ENCODE peak calls at places on chromosomes 12 and 14, in nine cellular contexts. Z, Q, F, T, S, X, A, N and L are unnamed samples.

GRCh38 chr12:120115692-120116442 is 686 bp downstream of the RAB35 start:
- DNase-seq in Z (peak; percentile 50), Q (peak; percentile 69), F (peak; percentile 61), T (peak; percentile 81), S (no peak), X (no peak), A (no peak), N (no peak), L (no peak)

GRCh38 chr14:34650786-34651584 is 21.0 kb upstream of the SNX6 start:
- DNase-seq in Z (peak; percentile 99), Q (no peak), F (peak; percentile 99), T (peak; percentile 99), S (peak; percentile 99), X (no peak), A (peak; percentile 97), N (no peak), L (no peak)

GRCh38 chr12:53625373-53625945 is 723 bp downstream of the ATF7 start:
- DNase-seq in Z (no peak), Q (no peak), F (no peak), T (no peak), S (no peak), X (no peak), A (no peak), N (no peak), L (no peak)

GRCh38 chr12:104929926-104930325 is 28.2 kb downstream of the SLC41A2 start:
- DNase-seq in Z (no peak), Q (no peak), F (no peak), T (peak; percentile 49), S (no peak), X (no peak), A (no peak), N (no peak), L (no peak)

GRCh38 chr14:105938055-105938863 is 411.9 kb downstream of the TMEM121 start:
- DNase-seq in Z (no peak), Q (no peak), F (no peak), T (no peak), S (no peak), X (no peak), A (no peak), N (no peak), L (no peak)

GRCh38 chr14:76832503-76832988 is 6.3 kb downstream of the LRRC74A start:
- DNase-seq in Z (peak; percentile 45), Q (no peak), F (no peak), T (no peak), S (no peak), X (no peak), A (no peak), N (no peak), L (no peak)

GRCh38 chr12:52259850-52260249 is 14.6 kb upstream of the KRT86 start:
- DNase-seq in Z (no peak), Q (no peak), F (peak; percentile 54), T (no peak), S (no peak), X (no peak), A (no peak), N (no peak), L (no peak)

GRCh38 chr14:96184737-96185136 is 19.9 kb upstream of the BDKRB2 start:
- DNase-seq in Z (no peak), Q (no peak), F (peak; percentile 61), T (peak; percentile 38), S (no peak), X (no peak), A (no peak), N (no peak), L (no peak)

GRCh38 chr12:90129369-90130030 is 420.9 kb upstream of the ATP2B1 start:
- DNase-seq in Z (no peak), Q (no peak), F (no peak), T (no peak), S (no peak), X (no peak), A (no peak), N (no peak), L (no peak)

GRCh38 chr12:114848661-114849060 is 164.7 kb upstream of the TBX3 start:
- DNase-seq in Z (peak; percentile 94), Q (no peak), F (peak; percentile 91), T (peak; percentile 95), S (peak; percentile 81), X (peak; percentile 8), A (peak; percentile 58), N (no peak), L (no peak)

GRCh38 chr12:130993759-130994670 is 40.3 kb downstream of the ADGRD1 start:
- DNase-seq in Z (no peak), Q (no peak), F (no peak), T (no peak), S (no peak), X (no peak), A (no peak), N (no peak), L (no peak)

GRCh38 chr14:60266021-60266937 is 17.3 kb downstream of the PPM1A start:
- DNase-seq in Z (peak; percentile 56), Q (peak; percentile 74), F (peak; percentile 54), T (peak; percentile 46), S (no peak), X (no peak), A (no peak), N (no peak), L (no peak)

GRCh38 chr12:14264316-14264715 is 101.2 kb upstream of the ATF7IP start:
- DNase-seq in Z (no peak), Q (peak; percentile 31), F (peak; percentile 48), T (peak; percentile 36), S (no peak), X (no peak), A (no peak), N (no peak), L (no peak)

GRCh38 chr14:36521598-36522345 is 1.7 kb upstream of the NKX2-1 start:
- DNase-seq in Z (no peak), Q (peak; percentile 79), F (no peak), T (no peak), S (no peak), X (no peak), A (no peak), N (no peak), L (no peak)

GRCh38 chr12:131072446-131073230 is 118.9 kb downstream of the ADGRD1 start:
- DNase-seq in Z (no peak), Q (no peak), F (no peak), T (no peak), S (no peak), X (no peak), A (no peak), N (peak; percentile 15), L (no peak)

GRCh38 chr12:27936196-27936595 is 36.3 kb downstream of the PTHLH start:
- DNase-seq in Z (peak; percentile 29), Q (no peak), F (no peak), T (peak; percentile 49), S (no peak), X (no peak), A (no peak), N (no peak), L (no peak)

GRCh38 chr12:113292091-113292490 is 42.8 kb downstream of the SLC8B1 start:
- DNase-seq in Z (peak; percentile 82), Q (no peak), F (peak; percentile 60), T (peak; percentile 86), S (peak; percentile 38), X (no peak), A (peak; percentile 26), N (no peak), L (no peak)

GRCh38 chr14:76784881-76785280 is 23.6 kb downstream of the VASH1 start:
- DNase-seq in Z (peak; percentile 89), Q (peak; percentile 95), F (peak; percentile 85), T (peak; percentile 72), S (peak; percentile 23), X (peak; percentile 91), A (no peak), N (peak; percentile 88), L (peak; percentile 44)

GRCh38 chr14:100567009-100567876 is 20.0 kb downstream of the BEGAIN start:
- DNase-seq in Z (no peak), Q (peak; percentile 65), F (no peak), T (no peak), S (no peak), X (no peak), A (no peak), N (no peak), L (no peak)
- H3K4me3 ChIP-seq in Z (no peak overlapping the region), Q (peak overlapping the region; percentile 73), F (no peak overlapping the region), T (peak overlapping the region; percentile 56), S (no peak overlapping the region), X (peak overlapping the region; percentile 50), A (no peak overlapping the region), N (peak overlapping the region; percentile 31), L (peak overlapping the region; percentile 61)

DNA sequence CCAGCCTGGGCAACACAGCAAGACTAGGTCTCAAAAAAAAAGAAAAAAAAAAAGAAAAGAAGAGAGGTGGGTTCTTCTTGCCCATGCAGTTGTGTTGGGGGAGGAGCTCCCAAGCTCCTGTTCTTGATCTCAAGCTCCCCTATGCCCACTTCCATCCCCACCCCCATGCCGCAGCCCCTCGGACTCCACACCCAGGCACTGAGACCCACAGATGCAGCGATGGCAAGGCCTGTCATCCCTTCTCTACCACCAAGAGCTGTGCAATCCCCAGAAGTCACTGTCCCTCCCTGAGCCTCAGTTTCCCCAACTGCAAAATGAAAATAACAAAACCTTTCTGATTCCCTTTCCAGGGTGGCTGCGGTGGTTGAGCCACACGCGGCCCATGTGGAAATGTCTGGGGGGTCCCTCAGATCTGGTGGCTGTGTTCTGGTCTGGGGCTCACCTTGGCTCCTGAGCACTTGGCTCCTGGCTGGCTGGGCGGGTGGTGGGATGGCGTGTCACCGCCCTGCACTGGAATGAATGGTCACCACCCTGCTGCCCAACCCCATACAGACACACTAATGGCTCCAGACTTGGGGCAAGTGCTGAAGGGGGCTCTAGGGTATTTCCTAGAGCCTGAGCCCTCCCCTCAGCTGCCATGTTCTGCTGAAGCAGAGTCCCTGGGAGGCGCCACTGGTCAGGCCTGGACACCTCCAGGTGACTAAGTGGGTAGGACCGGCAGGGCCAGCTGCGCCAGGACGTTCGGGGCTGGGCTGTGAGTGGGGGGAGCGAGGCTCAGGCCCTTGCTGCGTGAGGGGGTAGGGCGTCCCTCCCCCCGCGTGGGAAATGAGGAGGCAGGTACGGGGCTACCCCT is 22.5 kb upstream of the KIF26A start:
- DNase-seq in Z (no peak), Q (no peak), F (no peak), T (no peak), S (no peak), X (no peak), A (no peak), N (no peak), L (no peak)
- H3K4me3 ChIP-seq in Z (peak overlapping the region; percentile 20), Q (peak overlapping the region; percentile 59), F (peak overlapping the region; percentile 0), T (peak overlapping the region; percentile 26), S (peak overlapping the region; percentile 14), X (peak overlapping the region; percentile 28), A (peak overlapping the region; percentile 24), N (peak overlapping the region; percentile 50), L (peak overlapping the region; percentile 64)

GRCh38 chr12:68532887-68533248 is 77.8 kb upstream of the RAP1B start:
- DNase-seq in Z (no peak), Q (no peak), F (no peak), T (no peak), S (no peak), X (no peak), A (no peak), N (no peak), L (no peak)
- H3K4me3 ChIP-seq in Z (no peak overlapping the region), Q (no peak overlapping the region), F (no peak overlapping the region), T (no peak overlapping the region), S (no peak overlapping the region), X (no peak overlapping the region), A (no peak overlapping the region), N (no peak overlapping the region), L (no peak overlapping the region)

GRCh38 chr12:132259364-132259871 is 70.0 kb downstream of the GALNT9 start:
- DNase-seq in Z (peak; percentile 85), Q (no peak), F (no peak), T (no peak), S (no peak), X (no peak), A (no peak), N (no peak), L (no peak)
- H3K4me3 ChIP-seq in Z (no peak overlapping the region), Q (no peak overlapping the region), F (no peak overlapping the region), T (no peak overlapping the region), S (no peak overlapping the region), X (no peak overlapping the region), A (no peak overlapping the region), N (no peak overlapping the region), L (no peak overlapping the region)

GRCh38 chr12:88242939-88243338 is 100.8 kb downstream of the TMTC3 start:
- DNase-seq in Z (no peak), Q (no peak), F (no peak), T (no peak), S (no peak), X (no peak), A (no peak), N (no peak), L (no peak)
- H3K4me3 ChIP-seq in Z (no peak overlapping the region), Q (no peak overlapping the region), F (no peak overlapping the region), T (no peak overlapping the region), S (no peak overlapping the region), X (no peak overlapping the region), A (no peak overlapping the region), N (no peak overlapping the region), L (no peak overlapping the region)